ENCODE peak calls at places on chromosome 20, in six cellular contexts. One of them, this sample, is unnamed.

GRCh38 chr20:14142964-14143627 is 147.8 kb downstream of the MACROD2 start:
- DNase-seq in HCT116: no peak
- DNase-seq in HepG2: no peak
- DNase-seq in K562: no peak
- DNase-seq in H1: no peak
- DNase-seq in GM12878: no peak
- DNase-seq in this sample: no peak

GRCh38 chr20:17663040-17663399 is 19.0 kb downstream of the RRBP1 start:
- DNase-seq in HCT116: no peak
- DNase-seq in HepG2: no peak
- DNase-seq in K562: no peak
- DNase-seq in H1: no peak
- DNase-seq in GM12878: no peak
- DNase-seq in this sample: no peak

GRCh38 chr20:51434556-51435256 is 107.8 kb downstream of the NFATC2 start:
- DNase-seq in HCT116: peak; percentile 54
- DNase-seq in HepG2: no peak
- DNase-seq in K562: no peak
- DNase-seq in H1: no peak
- DNase-seq in GM12878: no peak
- DNase-seq in this sample: no peak

GRCh38 chr20:24547967-24548366 is 78.5 kb downstream of the SYNDIG1 start:
- DNase-seq in HCT116: no peak
- DNase-seq in HepG2: no peak
- DNase-seq in K562: no peak
- DNase-seq in H1: no peak
- DNase-seq in GM12878: no peak
- DNase-seq in this sample: no peak

GRCh38 chr20:13006825-13007224 is 1.9 kb upstream of the SPTLC3 start:
- DNase-seq in HCT116: no peak
- DNase-seq in HepG2: no peak
- DNase-seq in K562: no peak
- DNase-seq in H1: no peak
- DNase-seq in GM12878: no peak
- DNase-seq in this sample: no peak

GRCh38 chr20:13101701-13102100 is 92.9 kb downstream of the SPTLC3 start:
- DNase-seq in HCT116: no peak
- DNase-seq in HepG2: no peak
- DNase-seq in K562: no peak
- DNase-seq in H1: no peak
- DNase-seq in GM12878: no peak
- DNase-seq in this sample: no peak

GRCh38 chr20:14412102-14412501 is 74.7 kb upstream of the FLRT3 start:
- DNase-seq in HCT116: no peak
- DNase-seq in HepG2: no peak
- DNase-seq in K562: no peak
- DNase-seq in H1: no peak
- DNase-seq in GM12878: no peak
- DNase-seq in this sample: no peak

GRCh38 chr20:39853664-39854063 is 835.4 kb downstream of the MAFB start:
- DNase-seq in HCT116: no peak
- DNase-seq in HepG2: no peak
- DNase-seq in K562: no peak
- DNase-seq in H1: peak; percentile 52
- DNase-seq in GM12878: peak; percentile 24
- DNase-seq in this sample: peak; percentile 30

GRCh38 chr20:44475694-44476560 is at the start of gene TTPAL:
- DNase-seq in HCT116: peak; percentile 73
- DNase-seq in HepG2: peak; percentile 89
- DNase-seq in K562: peak; percentile 94
- DNase-seq in H1: peak; percentile 95
- DNase-seq in GM12878: peak; percentile 68
- DNase-seq in this sample: peak; percentile 90

GRCh38 chr20:4449977-4450715 is 271.6 kb upstream of the PRND start:
- DNase-seq in HCT116: peak; percentile 13
- DNase-seq in HepG2: peak; percentile 46
- DNase-seq in K562: no peak
- DNase-seq in H1: no peak
- DNase-seq in GM12878: no peak
- DNase-seq in this sample: no peak

GRCh38 chr20:40683894-40684268 is 5.2 kb downstream of the MAFB start:
- DNase-seq in HCT116: no peak
- DNase-seq in HepG2: no peak
- DNase-seq in K562: no peak
- DNase-seq in H1: no peak
- DNase-seq in GM12878: no peak
- DNase-seq in this sample: no peak

GRCh38 chr20:12969071-12969669 is 39.6 kb upstream of the SPTLC3 start:
- DNase-seq in HCT116: no peak
- DNase-seq in HepG2: peak; percentile 47
- DNase-seq in K562: no peak
- DNase-seq in H1: no peak
- DNase-seq in GM12878: no peak
- DNase-seq in this sample: no peak

GRCh38 chr20:33518071-33518470 is 28.2 kb downstream of the CBFA2T2 start:
- DNase-seq in HCT116: no peak
- DNase-seq in HepG2: no peak
- DNase-seq in K562: no peak
- DNase-seq in H1: no peak
- DNase-seq in GM12878: no peak
- DNase-seq in this sample: no peak

GRCh38 chr20:36813784-36814136 is 40.2 kb upstream of the DSN1 start:
- DNase-seq in HCT116: no peak
- DNase-seq in HepG2: no peak
- DNase-seq in K562: no peak
- DNase-seq in H1: no peak
- DNase-seq in GM12878: no peak
- DNase-seq in this sample: no peak

GRCh38 chr20:23224806-23225205 is 125.8 kb upstream of the NXT1 start:
- DNase-seq in HCT116: no peak
- DNase-seq in HepG2: no peak
- DNase-seq in K562: no peak
- DNase-seq in H1: no peak
- DNase-seq in GM12878: no peak
- DNase-seq in this sample: no peak

GRCh38 chr20:46823271-46823747 is 71.3 kb upstream of the EYA2 start:
- DNase-seq in HCT116: no peak
- DNase-seq in HepG2: no peak
- DNase-seq in K562: no peak
- DNase-seq in H1: no peak
- DNase-seq in GM12878: no peak
- DNase-seq in this sample: no peak

GRCh38 chr20:41425180-41425884 is 58.7 kb upstream of the EMILIN3 start:
- DNase-seq in HCT116: no peak
- DNase-seq in HepG2: peak; percentile 86
- DNase-seq in K562: peak; percentile 77
- DNase-seq in H1: no peak
- DNase-seq in GM12878: no peak
- DNase-seq in this sample: no peak

DNA sequence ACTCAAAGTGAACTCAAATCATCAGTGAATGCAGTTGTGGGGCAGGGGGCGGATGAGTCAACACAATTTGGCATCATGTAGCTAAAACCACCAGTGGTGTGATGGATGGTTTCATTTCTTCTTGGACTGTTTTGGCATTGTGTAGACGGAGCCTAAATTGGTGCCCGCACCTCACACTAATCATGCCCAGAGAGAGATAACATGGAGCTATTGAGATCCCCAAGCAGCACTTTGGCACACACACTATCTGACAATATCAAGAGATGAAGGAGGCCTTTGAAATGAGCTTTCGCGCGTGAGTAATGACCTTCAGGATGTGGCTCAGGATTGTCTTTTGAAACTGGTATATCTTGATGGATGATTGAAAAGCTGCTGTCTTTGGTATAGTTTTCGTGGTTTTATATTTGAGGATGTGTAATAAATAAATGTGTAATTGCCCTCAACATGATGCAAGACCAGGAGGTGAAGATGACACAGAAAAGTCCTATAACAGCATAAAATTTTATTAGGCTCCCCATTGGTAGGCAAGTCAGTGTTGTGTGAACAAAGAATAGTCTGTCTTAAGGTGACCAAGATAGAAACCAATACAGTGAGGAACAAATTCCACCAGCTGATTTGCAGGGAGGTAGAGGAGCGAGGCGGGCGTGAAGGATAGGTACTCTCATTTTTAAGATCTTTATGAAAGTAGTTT is 174.2 kb downstream of the TSHZ2 start:
- DNase-seq in HCT116: no peak
- DNase-seq in HepG2: no peak
- DNase-seq in K562: no peak
- DNase-seq in H1: no peak
- DNase-seq in GM12878: no peak
- DNase-seq in this sample: no peak
- TF ChIP-seq ATF3 in HCT116: no peak
- TF ChIP-seq ATF3 in HepG2: no peak
- TF ChIP-seq ATF3 in K562: no peak
- TF ChIP-seq ATF3 in H1: no peak
- TF ChIP-seq ATF3 in GM12878: no peak
- TF ChIP-seq ATF3 in this sample: no peak

DNA sequence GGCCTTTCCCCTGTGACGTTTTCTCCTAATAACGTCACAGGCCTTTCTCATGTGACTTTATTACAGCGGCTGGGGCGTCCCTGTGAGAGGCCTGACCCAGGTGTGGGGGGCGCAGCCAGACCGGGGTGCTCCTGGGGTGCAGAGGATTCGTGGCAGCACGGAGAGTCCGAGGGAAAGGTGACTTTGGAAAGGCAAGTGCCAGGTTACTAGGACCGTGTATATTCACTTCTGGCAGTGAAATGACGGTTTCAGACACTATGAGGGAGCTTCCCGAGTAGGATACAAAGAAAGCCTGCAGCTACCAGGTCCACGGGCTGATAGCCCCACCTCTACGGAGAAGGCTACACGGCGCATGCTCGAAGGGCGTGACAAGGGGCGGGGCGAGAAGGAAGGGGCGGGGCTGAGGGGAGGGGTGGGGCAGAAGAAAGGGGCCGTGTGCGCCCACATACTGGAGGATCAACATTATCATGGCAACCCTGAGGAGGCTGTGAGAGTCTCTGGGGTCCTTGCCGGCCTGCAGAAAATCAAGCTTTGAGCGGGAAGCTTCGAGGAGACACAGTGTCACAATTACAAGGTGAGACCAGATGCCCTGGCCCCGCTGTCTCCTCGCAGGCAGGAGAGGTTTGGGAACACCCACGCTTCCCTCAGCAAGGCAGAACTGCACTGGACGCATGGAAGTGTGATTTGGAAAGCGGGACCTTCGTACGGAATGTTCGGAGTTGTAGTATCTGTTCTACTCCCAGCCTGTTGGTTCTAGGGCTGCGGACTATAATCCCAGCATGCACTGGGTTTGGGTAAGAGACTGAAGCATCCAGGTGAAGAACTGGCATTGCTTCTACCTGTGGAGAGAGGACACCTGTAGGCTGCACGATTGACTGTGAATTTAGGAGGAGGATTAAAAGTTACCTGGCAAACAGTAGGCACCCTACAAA is 54.4 kb upstream of the ZNF337 start:
- DNase-seq in HCT116: no peak
- DNase-seq in HepG2: peak; percentile 70
- DNase-seq in K562: peak; percentile 75
- DNase-seq in H1: no peak
- DNase-seq in GM12878: peak; percentile 9
- DNase-seq in this sample: peak; percentile 59
- TF ChIP-seq ATF3 in HCT116: no peak
- TF ChIP-seq ATF3 in HepG2: no peak
- TF ChIP-seq ATF3 in K562: no peak
- TF ChIP-seq ATF3 in H1: no peak
- TF ChIP-seq ATF3 in GM12878: no peak
- TF ChIP-seq ATF3 in this sample: no peak

GRCh38 chr20:63258826-63259225 is 4.6 kb upstream of the NKAIN4 start:
- DNase-seq in HCT116: no peak
- DNase-seq in HepG2: no peak
- DNase-seq in K562: no peak
- DNase-seq in H1: no peak
- DNase-seq in GM12878: no peak
- DNase-seq in this sample: no peak

GRCh38 chr20:63255911-63256704 is 1.8 kb upstream of the NKAIN4 start:
- DNase-seq in HCT116: no peak
- DNase-seq in HepG2: no peak
- DNase-seq in K562: no peak
- DNase-seq in H1: no peak
- DNase-seq in GM12878: no peak
- DNase-seq in this sample: no peak

GRCh38 chr20:63259734-63260460 is 5.6 kb upstream of the NKAIN4 start:
- DNase-seq in HCT116: no peak
- DNase-seq in HepG2: no peak
- DNase-seq in K562: no peak
- DNase-seq in H1: no peak
- DNase-seq in GM12878: no peak
- DNase-seq in this sample: no peak

GRCh38 chr20:63256954-63257353 is 2.7 kb upstream of the NKAIN4 start:
- DNase-seq in HCT116: no peak
- DNase-seq in HepG2: no peak
- DNase-seq in K562: no peak
- DNase-seq in H1: no peak
- DNase-seq in GM12878: no peak
- DNase-seq in this sample: no peak

DNA sequence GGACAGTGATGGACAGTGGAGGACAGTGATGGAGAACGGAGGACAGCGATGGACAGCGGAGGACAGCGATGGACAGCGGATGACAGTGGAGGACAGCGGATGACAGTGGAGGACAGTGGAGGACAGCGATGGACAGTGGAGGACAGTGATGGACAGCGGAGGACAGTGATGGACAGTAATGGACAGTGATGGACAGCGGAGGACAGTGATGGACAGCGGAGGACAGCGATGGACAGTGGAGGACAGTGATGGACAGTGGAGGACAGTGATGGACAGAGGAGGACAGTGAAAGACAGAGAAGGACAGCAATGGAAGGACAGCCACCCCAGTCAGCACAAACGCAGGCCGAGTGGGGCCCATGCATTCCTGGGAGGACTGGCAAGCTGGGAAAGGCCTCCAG is 3.4 kb upstream of the NKAIN4 start:
- DNase-seq in HCT116: no peak
- DNase-seq in HepG2: no peak
- DNase-seq in K562: no peak
- DNase-seq in H1: no peak
- DNase-seq in GM12878: no peak
- DNase-seq in this sample: no peak
- TF ChIP-seq ATF3 in HCT116: no peak
- TF ChIP-seq ATF3 in HepG2: no peak
- TF ChIP-seq ATF3 in K562: no peak
- TF ChIP-seq ATF3 in H1: no peak
- TF ChIP-seq ATF3 in GM12878: no peak
- TF ChIP-seq ATF3 in this sample: no peak

GRCh38 chr20:7792131-7792869 is 148.0 kb downstream of the HAO1 start:
- DNase-seq in HCT116: no peak
- DNase-seq in HepG2: no peak
- DNase-seq in K562: no peak
- DNase-seq in H1: no peak
- DNase-seq in GM12878: no peak
- DNase-seq in this sample: no peak

DNA sequence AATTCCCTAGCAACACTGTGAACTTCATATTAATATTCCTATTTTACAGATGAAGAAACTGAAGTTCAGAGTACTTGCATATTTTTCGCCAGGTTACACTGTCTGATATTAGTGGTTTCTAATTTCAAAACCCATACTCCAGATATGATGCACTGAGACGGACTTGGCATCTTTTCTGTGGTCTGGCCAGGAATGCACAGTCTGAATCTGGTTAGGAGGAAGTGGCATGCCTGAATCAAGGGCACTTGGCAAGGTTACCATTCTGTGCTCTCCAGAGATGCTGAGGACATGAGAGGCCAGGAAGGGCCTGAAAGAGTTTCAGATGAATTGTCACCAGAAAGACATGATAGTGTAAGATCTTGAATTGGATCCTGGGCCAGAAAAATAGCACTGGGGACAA is 150.1 kb downstream of the HAO1 start:
- DNase-seq in HCT116: no peak
- DNase-seq in HepG2: no peak
- DNase-seq in K562: no peak
- DNase-seq in H1: no peak
- DNase-seq in GM12878: no peak
- DNase-seq in this sample: no peak
- TF ChIP-seq ATF3 in HCT116: no peak
- TF ChIP-seq ATF3 in HepG2: no peak
- TF ChIP-seq ATF3 in K562: no peak
- TF ChIP-seq ATF3 in H1: no peak
- TF ChIP-seq ATF3 in GM12878: no peak
- TF ChIP-seq ATF3 in this sample: no peak

This sample was measured in WTC11.